ENCODE peak calls at places on chromosomes 13 and 19, in ten cellular contexts. U is nucleus accumbens; D is fibroblast of pulmonary artery; H is stimulated activated CD4-positive, alpha-beta T cell treated with anti-CD3 and anti-CD28 coated beads, Interleukin-4, amount 100 ng/mL, for 1 hour; T is EL; B is globus pallidus; K is NCI-H345; J is activated CD8-positive, alpha-beta memory T cell treated with anti-CD3 and anti-CD28 coated beads, Interleukin-2, amount 50 U/mL, for 48 hours; O is NCI-H460; X is ACHN. Z is an unnamed sample.

GRCh38 chr13:41931337-41931736 is 29.6 kb downstream of the VWA8 start:
- DNase-seq in U (no peak), D (peak; percentile 21), H (no peak), T (peak; percentile 51), B (no peak), K (no peak), J (no peak), O (no peak), X (no peak), Z (no peak)

GRCh38 chr13:114167445-114167844 is 11.6 kb upstream of the CFAP97D2 start:
- DNase-seq in U (no peak), D (no peak), H (no peak), T (no peak), B (peak; percentile 39), K (no peak), J (no peak), O (no peak), X (no peak), Z (no peak)

GRCh38 chr13:88281846-88282245 is 610.7 kb downstream of the SLITRK5 start:
- DNase-seq in U (no peak), D (no peak), H (no peak), T (no peak), B (no peak), K (no peak), J (no peak), O (no peak), X (no peak), Z (no peak)

GRCh38 chr13:41821195-41821594 is 139.7 kb downstream of the VWA8 start:
- DNase-seq in U (no peak), D (no peak), H (no peak), T (no peak), B (no peak), K (no peak), J (no peak), O (no peak), X (no peak), Z (no peak)

GRCh38 chr19:1302534-1303239 is 17.0 kb downstream of the EFNA2 start:
- DNase-seq in U (peak; percentile 65), D (no peak), H (no peak), T (no peak), B (peak; percentile 84), K (no peak), J (no peak), O (no peak), X (no peak), Z (no peak)

GRCh38 chr19:1858412-1859081 is 4.8 kb downstream of the KLF16 start:
- DNase-seq in U (no peak), D (no peak), H (no peak), T (no peak), B (no peak), K (no peak), J (no peak), O (no peak), X (no peak), Z (no peak)

GRCh38 chr13:36282818-36283432 is 14.7 kb downstream of the CCDC169 start:
- DNase-seq in U (no peak), D (peak; percentile 71), H (no peak), T (peak; percentile 46), B (peak; percentile 24), K (peak; percentile 34), J (no peak), O (peak; percentile 15), X (peak; percentile 52), Z (peak; percentile 55)

GRCh38 chr13:110436276-110436675 is 125.2 kb downstream of the RAB20 start:
- DNase-seq in U (no peak), D (no peak), H (no peak), T (no peak), B (no peak), K (no peak), J (no peak), O (no peak), X (no peak), Z (no peak)

GRCh38 chr19:8390617-8390981 is 439 bp downstream of the RAB11B start:
- DNase-seq in U (peak; percentile 98), D (peak; percentile 95), H (peak; percentile 90), T (peak; percentile 90), B (peak; percentile 97), K (peak; percentile 93), J (peak; percentile 98), O (peak; percentile 90), X (peak; percentile 81), Z (peak; percentile 96)

GRCh38 chr19:18338471-18339001 is 1.9 kb upstream of the PGPEP1 start:
- DNase-seq in U (no peak), D (no peak), H (no peak), T (no peak), B (no peak), K (no peak), J (no peak), O (no peak), X (no peak), Z (no peak)

GRCh38 chr13:49113526-49114286 is 106.4 kb upstream of the MLNR start:
- DNase-seq in U (no peak), D (peak; percentile 79), H (no peak), T (peak; percentile 45), B (no peak), K (no peak), J (no peak), O (no peak), X (peak; percentile 50), Z (no peak)

GRCh38 chr13:98004107-98004506 is 50.6 kb downstream of the IPO5 start:
- DNase-seq in U (no peak), D (peak; percentile 48), H (no peak), T (peak; percentile 52), B (no peak), K (no peak), J (no peak), O (no peak), X (no peak), Z (no peak)

GRCh38 chr13:90382425-90382824 is 965.1 kb upstream of the MIR17HG start:
- DNase-seq in U (no peak), D (no peak), H (no peak), T (no peak), B (no peak), K (no peak), J (no peak), O (no peak), X (no peak), Z (no peak)

GRCh38 chr13:28494861-28495585 is at the start of gene FLT1:
- DNase-seq in U (no peak), D (peak; percentile 46), H (peak; percentile 35), T (peak; percentile 82), B (no peak), K (peak; percentile 14), J (peak; percentile 74), O (no peak), X (no peak), Z (peak; percentile 70)